ENCODE peak calls at places on chromosome 12, in six cellular contexts. One of them, this sample, is unnamed. For H3K4me1, the result is how much of the 10 kb centered on the place peaks cover.

GRCh38 chr12:26610774-26611173 is 222.2 kb downstream of the ITPR2 start:
- DNase-seq in MM.1S: no peak
- DNase-seq in kidney: no peak
- DNase-seq in SK-N-SH: no peak
- DNase-seq in fibroblast of lung: no peak
- DNase-seq in GM23248: no peak
- DNase-seq in this sample: no peak

GRCh38 chr12:67887065-67887464 is 102.2 kb upstream of the IFNG-AS1 start:
- DNase-seq in GM23248: no peak
- DNase-seq in kidney: no peak
- DNase-seq in fibroblast of lung: no peak
- DNase-seq in SK-N-SH: no peak
- DNase-seq in MM.1S: no peak
- DNase-seq in this sample: no peak

GRCh38 chr12:57087689-57088441 is 1.0 kb upstream of the NAB2 start:
- DNase-seq in SK-N-SH: peak
- DNase-seq in fibroblast of lung: peak
- DNase-seq in MM.1S: peak
- DNase-seq in GM23248: peak
- DNase-seq in kidney: peak
- DNase-seq in this sample: peak

GRCh38 chr12:116515674-116516073 is 43.5 kb upstream of the MAP1LC3B2 start:
- DNase-seq in GM23248: no peak
- DNase-seq in MM.1S: no peak
- DNase-seq in kidney: no peak
- DNase-seq in fibroblast of lung: no peak
- DNase-seq in SK-N-SH: no peak
- DNase-seq in this sample: no peak

GRCh38 chr12:105957058-105957457 is 181.7 kb downstream of the NUAK1 start:
- DNase-seq in SK-N-SH: no peak
- DNase-seq in kidney: no peak
- DNase-seq in GM23248: no peak
- DNase-seq in MM.1S: no peak
- DNase-seq in fibroblast of lung: no peak
- DNase-seq in this sample: no peak

GRCh38 chr12:19970116-19970515 is 398.2 kb upstream of the PDE3A start:
- DNase-seq in MM.1S: no peak
- DNase-seq in SK-N-SH: peak
- DNase-seq in kidney: no peak
- DNase-seq in GM23248: peak
- DNase-seq in fibroblast of lung: peak
- DNase-seq in this sample: no peak

GRCh38 chr12:38162013-38162412 is 154.6 kb upstream of the ALG10B start:
- DNase-seq in MM.1S: no peak
- DNase-seq in SK-N-SH: no peak
- DNase-seq in kidney: no peak
- DNase-seq in fibroblast of lung: no peak
- DNase-seq in GM23248: no peak
- DNase-seq in this sample: no peak

GRCh38 chr12:69341328-69341727 is 6.9 kb upstream of the LYZ start:
- DNase-seq in MM.1S: no peak
- DNase-seq in fibroblast of lung: no peak
- DNase-seq in SK-N-SH: no peak
- DNase-seq in GM23248: no peak
- DNase-seq in kidney: no peak
- DNase-seq in this sample: no peak

GRCh38 chr12:113591480-113591971 is 119.9 kb upstream of the LHX5 start:
- DNase-seq in fibroblast of lung: no peak
- DNase-seq in MM.1S: no peak
- DNase-seq in GM23248: no peak
- DNase-seq in kidney: no peak
- DNase-seq in SK-N-SH: peak
- DNase-seq in this sample: peak

GRCh38 chr12:100992194-100992593 is 197.6 kb downstream of the ANO4 start:
- DNase-seq in kidney: no peak
- DNase-seq in SK-N-SH: no peak
- DNase-seq in fibroblast of lung: no peak
- DNase-seq in MM.1S: no peak
- DNase-seq in GM23248: no peak
- DNase-seq in this sample: no peak

GRCh38 chr12:74292351-74293194 is 245.1 kb upstream of the ATXN7L3B start:
- DNase-seq in kidney: peak
- DNase-seq in MM.1S: no peak
- DNase-seq in SK-N-SH: no peak
- DNase-seq in GM23248: no peak
- DNase-seq in fibroblast of lung: no peak
- DNase-seq in this sample: peak

GRCh38 chr12:54419088-54419887 is at the start of gene ITGA5:
- DNase-seq in GM23248: peak
- DNase-seq in fibroblast of lung: peak
- DNase-seq in SK-N-SH: peak
- DNase-seq in kidney: peak
- DNase-seq in MM.1S: no peak
- DNase-seq in this sample: peak

GRCh38 chr12:31853520-31853919 is 105.7 kb upstream of the RESF1 start:
- DNase-seq in kidney: no peak
- DNase-seq in GM23248: no peak
- DNase-seq in MM.1S: no peak
- DNase-seq in SK-N-SH: no peak
- DNase-seq in fibroblast of lung: no peak
- DNase-seq in this sample: no peak

GRCh38 chr12:103841690-103842584 is 903 bp upstream of the NT5DC3 start:
- DNase-seq in fibroblast of lung: peak
- DNase-seq in MM.1S: peak
- DNase-seq in GM23248: peak
- DNase-seq in kidney: peak
- DNase-seq in SK-N-SH: no peak
- DNase-seq in this sample: peak
- H3K9ac ChIP-seq in fibroblast of lung: no peak
- H3K9ac ChIP-seq in MM.1S: peak
- H3K9ac ChIP-seq in GM23248: no peak
- H3K9ac ChIP-seq in kidney: peak
- H3K9ac ChIP-seq in SK-N-SH: peak
- H3K9ac ChIP-seq in this sample: no peak

GRCh38 chr12:71536939-71537622 is 97.5 kb downstream of the LGR5 start:
- DNase-seq in fibroblast of lung: no peak
- DNase-seq in MM.1S: no peak
- DNase-seq in SK-N-SH: no peak
- DNase-seq in kidney: no peak
- DNase-seq in GM23248: no peak
- DNase-seq in this sample: no peak
- H3K4me1 ChIP-seq in fibroblast of lung: under half
- H3K4me1 ChIP-seq in MM.1S: under half
- H3K4me1 ChIP-seq in SK-N-SH: under half
- H3K4me1 ChIP-seq in kidney: under half
- H3K4me1 ChIP-seq in GM23248: under half
- H3K4me1 ChIP-seq in this sample: under half

DNA sequence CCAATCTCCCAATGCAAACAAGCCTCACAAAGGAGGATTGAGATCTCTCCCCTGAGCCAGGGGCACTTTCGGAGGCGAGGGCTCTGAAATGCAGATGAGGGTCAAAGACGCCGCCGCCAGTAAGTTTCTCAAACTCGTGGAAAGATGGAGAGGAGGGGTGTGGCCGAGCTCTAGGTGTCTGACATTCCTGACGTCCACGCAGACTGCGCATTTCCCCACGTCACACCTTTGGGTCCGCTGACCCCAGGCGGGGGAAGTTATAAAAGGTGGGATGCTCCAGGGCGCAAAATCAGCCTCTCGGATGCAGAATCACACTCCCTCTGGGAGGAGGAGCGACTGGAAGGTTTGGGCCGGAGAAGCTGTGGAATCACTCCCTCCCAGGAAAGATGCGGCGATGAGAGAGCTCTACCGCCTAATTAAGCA is 2.1 kb downstream of the COL2A1 start:
- DNase-seq in MM.1S: no peak
- DNase-seq in GM23248: peak
- DNase-seq in fibroblast of lung: no peak
- DNase-seq in SK-N-SH: peak
- DNase-seq in kidney: peak
- DNase-seq in this sample: peak
- H3K9ac ChIP-seq in MM.1S: no peak
- H3K9ac ChIP-seq in GM23248: no peak
- H3K9ac ChIP-seq in fibroblast of lung: no peak
- H3K9ac ChIP-seq in SK-N-SH: no peak
- H3K9ac ChIP-seq in kidney: no peak
- H3K9ac ChIP-seq in this sample: no peak

DNA sequence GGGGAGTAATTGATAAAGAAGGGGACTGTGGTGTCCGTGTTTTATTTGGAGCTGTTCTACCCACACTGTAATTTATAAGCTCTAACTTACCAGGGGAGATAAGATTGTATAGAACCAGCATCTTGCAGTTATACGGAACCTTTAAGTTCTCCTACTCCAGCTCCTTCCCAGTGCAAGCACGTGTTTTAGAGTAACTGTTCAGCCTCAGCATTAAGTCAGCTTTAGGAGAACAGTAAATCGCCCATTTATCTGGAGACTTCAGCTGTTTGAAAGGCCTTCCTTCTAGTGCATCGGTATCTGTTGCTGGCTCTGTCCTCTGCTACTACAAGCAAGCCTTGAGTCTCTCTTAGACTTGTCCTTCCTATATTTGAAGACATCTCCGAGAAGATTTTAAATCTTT is 95.6 kb downstream of the ETV6 start:
- DNase-seq in fibroblast of lung: no peak
- DNase-seq in kidney: no peak
- DNase-seq in GM23248: no peak
- DNase-seq in MM.1S: no peak
- DNase-seq in SK-N-SH: no peak
- DNase-seq in this sample: no peak
- H3K4me1 ChIP-seq in fibroblast of lung: under half
- H3K4me1 ChIP-seq in kidney: under half
- H3K4me1 ChIP-seq in GM23248: under half
- H3K4me1 ChIP-seq in MM.1S: under half
- H3K4me1 ChIP-seq in SK-N-SH: under half
- H3K4me1 ChIP-seq in this sample: under half

GRCh38 chr12:18753481-18754117 is 15.7 kb downstream of the CAPZA3 start:
- DNase-seq in kidney: no peak
- DNase-seq in SK-N-SH: no peak
- DNase-seq in MM.1S: no peak
- DNase-seq in fibroblast of lung: peak
- DNase-seq in GM23248: peak
- DNase-seq in this sample: peak
- H3K9ac ChIP-seq in kidney: peak
- H3K9ac ChIP-seq in SK-N-SH: no peak
- H3K9ac ChIP-seq in MM.1S: no peak
- H3K9ac ChIP-seq in fibroblast of lung: no peak
- H3K9ac ChIP-seq in GM23248: no peak
- H3K9ac ChIP-seq in this sample: peak

DNA sequence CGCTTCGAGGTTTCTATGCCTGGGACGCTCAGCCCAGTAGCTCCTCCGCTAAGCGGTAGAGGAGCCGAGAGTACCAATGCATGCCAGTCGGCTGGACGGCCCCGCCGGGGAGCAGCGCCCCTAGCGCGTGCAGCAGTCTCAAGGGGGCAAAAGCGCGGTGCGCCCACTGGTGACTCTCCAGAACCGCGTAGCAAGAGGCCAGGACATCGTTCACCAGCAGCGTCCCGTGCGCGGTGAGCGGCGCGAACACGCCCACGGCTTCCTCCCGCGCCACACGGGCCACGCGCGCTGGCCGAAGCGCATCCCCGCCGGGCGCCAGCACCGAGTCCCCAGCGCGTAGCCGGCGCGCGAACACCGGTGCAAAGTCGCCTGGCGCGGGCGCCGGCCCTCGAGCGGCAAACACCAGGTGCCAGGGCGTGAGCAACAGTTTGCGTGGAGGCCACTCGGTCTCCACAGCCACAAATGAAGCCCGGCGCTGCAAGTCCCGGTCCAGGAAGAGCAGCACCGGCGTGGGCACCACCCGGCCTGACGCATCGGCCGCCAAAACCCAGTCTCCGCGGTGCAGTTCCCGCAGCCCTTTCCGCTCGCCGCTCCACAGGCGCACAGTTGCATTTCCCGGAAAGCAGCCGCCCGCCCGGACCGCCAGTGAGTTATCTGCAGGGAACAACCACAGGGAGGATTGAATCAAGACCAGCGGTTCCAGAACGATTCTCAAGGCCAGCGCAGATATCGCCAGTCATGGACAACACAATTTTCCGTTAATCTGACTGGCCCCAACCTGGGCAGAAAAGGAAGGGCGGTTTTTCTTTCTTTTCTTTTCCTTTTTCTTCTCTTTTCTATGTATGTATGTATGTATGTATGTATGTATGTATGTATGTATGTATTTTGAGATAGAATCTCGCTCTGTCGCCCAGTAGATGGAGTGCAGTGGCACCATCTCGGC is 4.5 kb downstream of the DHH start:
- DNase-seq in kidney: peak
- DNase-seq in MM.1S: peak
- DNase-seq in fibroblast of lung: peak
- DNase-seq in SK-N-SH: peak
- DNase-seq in GM23248: peak
- DNase-seq in this sample: peak
- H3K4me1 ChIP-seq in kidney: under half
- H3K4me1 ChIP-seq in MM.1S: under half
- H3K4me1 ChIP-seq in fibroblast of lung: under half
- H3K4me1 ChIP-seq in SK-N-SH: under half
- H3K4me1 ChIP-seq in GM23248: under half
- H3K4me1 ChIP-seq in this sample: under half